ENCODE peak calls at places on chromosomes 13 and 19, in ten cellular contexts. One of them, this sample, is unnamed.

GRCh38 chr19:1076951-1077350 is 10.0 kb downstream of the ARHGAP45 start:
- DNase-seq in AG10803: no peak
- DNase-seq in upper lobe of right lung: peak; percentile 88
- DNase-seq in mesothelial cell of epicardium: no peak
- DNase-seq in heart right ventricle: peak; percentile 65
- DNase-seq in endodermal cell: no peak
- DNase-seq in cardiac muscle cell: no peak
- DNase-seq in RWPE1: peak; percentile 33
- DNase-seq in testis: no peak
- DNase-seq in CD8-positive, alpha-beta T cell: peak; percentile 91
- DNase-seq in this sample: no peak

GRCh38 chr19:31280266-31281006 is 68.8 kb downstream of the TSHZ3 start:
- DNase-seq in AG10803: no peak
- DNase-seq in upper lobe of right lung: peak; percentile 30
- DNase-seq in mesothelial cell of epicardium: no peak
- DNase-seq in heart right ventricle: no peak
- DNase-seq in endodermal cell: no peak
- DNase-seq in cardiac muscle cell: no peak
- DNase-seq in RWPE1: no peak
- DNase-seq in testis: no peak
- DNase-seq in CD8-positive, alpha-beta T cell: no peak
- DNase-seq in this sample: no peak

GRCh38 chr13:48928781-48929430 is 46.8 kb upstream of the FNDC3A start:
- DNase-seq in AG10803: no peak
- DNase-seq in upper lobe of right lung: no peak
- DNase-seq in mesothelial cell of epicardium: no peak
- DNase-seq in heart right ventricle: no peak
- DNase-seq in endodermal cell: no peak
- DNase-seq in cardiac muscle cell: no peak
- DNase-seq in RWPE1: no peak
- DNase-seq in testis: no peak
- DNase-seq in CD8-positive, alpha-beta T cell: no peak
- DNase-seq in this sample: no peak

GRCh38 chr13:78147905-78148304 is 229.3 kb upstream of the EDNRB start:
- DNase-seq in AG10803: peak; percentile 85
- DNase-seq in upper lobe of right lung: no peak
- DNase-seq in mesothelial cell of epicardium: no peak
- DNase-seq in heart right ventricle: no peak
- DNase-seq in endodermal cell: no peak
- DNase-seq in cardiac muscle cell: no peak
- DNase-seq in RWPE1: peak; percentile 11
- DNase-seq in testis: no peak
- DNase-seq in CD8-positive, alpha-beta T cell: no peak
- DNase-seq in this sample: peak; percentile 87

GRCh38 chr13:32669030-32669646 is 82.9 kb downstream of the PDS5B start:
- DNase-seq in AG10803: peak; percentile 61
- DNase-seq in upper lobe of right lung: no peak
- DNase-seq in mesothelial cell of epicardium: no peak
- DNase-seq in heart right ventricle: no peak
- DNase-seq in endodermal cell: no peak
- DNase-seq in cardiac muscle cell: peak; percentile 79
- DNase-seq in RWPE1: peak; percentile 11
- DNase-seq in testis: no peak
- DNase-seq in CD8-positive, alpha-beta T cell: peak; percentile 7
- DNase-seq in this sample: peak; percentile 73

GRCh38 chr19:45641274-45642105 is 2.3 kb upstream of the EML2 start:
- DNase-seq in AG10803: peak; percentile 48
- DNase-seq in upper lobe of right lung: peak; percentile 90
- DNase-seq in mesothelial cell of epicardium: peak; percentile 69
- DNase-seq in heart right ventricle: peak; percentile 74
- DNase-seq in endodermal cell: peak; percentile 97
- DNase-seq in cardiac muscle cell: peak; percentile 93
- DNase-seq in RWPE1: peak; percentile 96
- DNase-seq in testis: peak; percentile 74
- DNase-seq in CD8-positive, alpha-beta T cell: peak; percentile 53
- DNase-seq in this sample: peak; percentile 85

GRCh38 chr13:103222683-103223082 is 156.5 kb upstream of the SLC10A2 start:
- DNase-seq in AG10803: no peak
- DNase-seq in upper lobe of right lung: no peak
- DNase-seq in mesothelial cell of epicardium: no peak
- DNase-seq in heart right ventricle: no peak
- DNase-seq in endodermal cell: no peak
- DNase-seq in cardiac muscle cell: no peak
- DNase-seq in RWPE1: peak; percentile 25
- DNase-seq in testis: no peak
- DNase-seq in CD8-positive, alpha-beta T cell: no peak
- DNase-seq in this sample: no peak

GRCh38 chr19:19860756-19861390 is 4.8 kb upstream of the ZNF253 start:
- DNase-seq in AG10803: no peak
- DNase-seq in upper lobe of right lung: no peak
- DNase-seq in mesothelial cell of epicardium: peak; percentile 37
- DNase-seq in heart right ventricle: no peak
- DNase-seq in endodermal cell: peak; percentile 92
- DNase-seq in cardiac muscle cell: peak; percentile 86
- DNase-seq in RWPE1: no peak
- DNase-seq in testis: peak; percentile 88
- DNase-seq in CD8-positive, alpha-beta T cell: peak; percentile 57
- DNase-seq in this sample: no peak

GRCh38 chr13:95239293-95239692 is 62.0 kb downstream of the ABCC4 start:
- DNase-seq in AG10803: no peak
- DNase-seq in upper lobe of right lung: no peak
- DNase-seq in mesothelial cell of epicardium: no peak
- DNase-seq in heart right ventricle: no peak
- DNase-seq in endodermal cell: no peak
- DNase-seq in cardiac muscle cell: no peak
- DNase-seq in RWPE1: no peak
- DNase-seq in testis: no peak
- DNase-seq in CD8-positive, alpha-beta T cell: no peak
- DNase-seq in this sample: no peak

GRCh38 chr19:49097453-49098288 is 12.4 kb downstream of the SNRNP70 start:
- DNase-seq in AG10803: peak; percentile 66
- DNase-seq in upper lobe of right lung: no peak
- DNase-seq in mesothelial cell of epicardium: no peak
- DNase-seq in heart right ventricle: peak; percentile 55
- DNase-seq in endodermal cell: peak; percentile 95
- DNase-seq in cardiac muscle cell: peak; percentile 76
- DNase-seq in RWPE1: peak; percentile 59
- DNase-seq in testis: peak; percentile 76
- DNase-seq in CD8-positive, alpha-beta T cell: peak; percentile 74
- DNase-seq in this sample: peak; percentile 79

GRCh38 chr19:18339703-18340102 is 695 bp upstream of the PGPEP1 start:
- DNase-seq in AG10803: no peak
- DNase-seq in upper lobe of right lung: no peak
- DNase-seq in mesothelial cell of epicardium: no peak
- DNase-seq in heart right ventricle: no peak
- DNase-seq in endodermal cell: peak; percentile 89
- DNase-seq in cardiac muscle cell: no peak
- DNase-seq in RWPE1: no peak
- DNase-seq in testis: no peak
- DNase-seq in CD8-positive, alpha-beta T cell: no peak
- DNase-seq in this sample: no peak

GRCh38 chr19:6156033-6156432 is 20.6 kb downstream of the ACSBG2 start:
- DNase-seq in AG10803: no peak
- DNase-seq in upper lobe of right lung: no peak
- DNase-seq in mesothelial cell of epicardium: no peak
- DNase-seq in heart right ventricle: no peak
- DNase-seq in endodermal cell: no peak
- DNase-seq in cardiac muscle cell: no peak
- DNase-seq in RWPE1: no peak
- DNase-seq in testis: no peak
- DNase-seq in CD8-positive, alpha-beta T cell: no peak
- DNase-seq in this sample: no peak

GRCh38 chr13:26037302-26037701 is 14.5 kb downstream of the SHISA2 start:
- DNase-seq in AG10803: no peak
- DNase-seq in upper lobe of right lung: no peak
- DNase-seq in mesothelial cell of epicardium: no peak
- DNase-seq in heart right ventricle: no peak
- DNase-seq in endodermal cell: peak; percentile 94
- DNase-seq in cardiac muscle cell: no peak
- DNase-seq in RWPE1: no peak
- DNase-seq in testis: peak; percentile 71
- DNase-seq in CD8-positive, alpha-beta T cell: peak; percentile 36
- DNase-seq in this sample: peak; percentile 28

GRCh38 chr19:16922592-16922934 is 33.8 kb downstream of the F2RL3 start:
- DNase-seq in AG10803: no peak
- DNase-seq in upper lobe of right lung: no peak
- DNase-seq in mesothelial cell of epicardium: no peak
- DNase-seq in heart right ventricle: no peak
- DNase-seq in endodermal cell: no peak
- DNase-seq in cardiac muscle cell: no peak
- DNase-seq in RWPE1: no peak
- DNase-seq in testis: no peak
- DNase-seq in CD8-positive, alpha-beta T cell: no peak
- DNase-seq in this sample: no peak

GRCh38 chr19:38696733-38697055 is 47.6 kb downstream of the CAPN12 start:
- DNase-seq in AG10803: no peak
- DNase-seq in upper lobe of right lung: no peak
- DNase-seq in mesothelial cell of epicardium: no peak
- DNase-seq in heart right ventricle: no peak
- DNase-seq in endodermal cell: no peak
- DNase-seq in cardiac muscle cell: no peak
- DNase-seq in RWPE1: no peak
- DNase-seq in testis: no peak
- DNase-seq in CD8-positive, alpha-beta T cell: no peak
- DNase-seq in this sample: no peak

DNA sequence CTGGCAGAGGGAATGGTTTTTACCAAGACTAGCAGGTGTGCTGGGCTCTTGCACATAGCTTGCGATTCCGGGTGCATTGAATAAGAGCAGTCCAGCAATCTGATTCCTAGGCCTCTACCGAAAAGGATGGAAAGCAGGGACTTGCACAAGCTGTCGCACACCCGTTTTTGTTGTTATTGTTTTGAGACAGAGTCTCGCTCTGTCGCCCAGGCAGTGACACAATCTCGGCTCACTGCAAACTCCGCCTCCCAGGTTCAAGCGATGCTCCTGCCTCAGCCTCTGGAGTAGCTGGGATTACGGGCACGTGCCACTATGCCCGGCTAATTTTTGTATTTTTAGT is 5.5 kb downstream of the EBI3 start:
- DNase-seq in AG10803: no peak
- DNase-seq in upper lobe of right lung: no peak
- DNase-seq in mesothelial cell of epicardium: no peak
- DNase-seq in heart right ventricle: no peak
- DNase-seq in endodermal cell: no peak
- DNase-seq in cardiac muscle cell: no peak
- DNase-seq in RWPE1: no peak
- DNase-seq in testis: no peak
- DNase-seq in CD8-positive, alpha-beta T cell: no peak
- DNase-seq in this sample: no peak
- TF ChIP-seq CTCF in AG10803: no peak
- TF ChIP-seq CTCF in upper lobe of right lung: no peak
- TF ChIP-seq CTCF in mesothelial cell of epicardium: no peak
- TF ChIP-seq CTCF in heart right ventricle: no peak
- TF ChIP-seq CTCF in endodermal cell: no peak
- TF ChIP-seq CTCF in cardiac muscle cell: no peak
- TF ChIP-seq CTCF in RWPE1: no peak
- TF ChIP-seq CTCF in testis: no peak
- TF ChIP-seq CTCF in CD8-positive, alpha-beta T cell: no peak
- TF ChIP-seq CTCF in this sample: no peak

DNA sequence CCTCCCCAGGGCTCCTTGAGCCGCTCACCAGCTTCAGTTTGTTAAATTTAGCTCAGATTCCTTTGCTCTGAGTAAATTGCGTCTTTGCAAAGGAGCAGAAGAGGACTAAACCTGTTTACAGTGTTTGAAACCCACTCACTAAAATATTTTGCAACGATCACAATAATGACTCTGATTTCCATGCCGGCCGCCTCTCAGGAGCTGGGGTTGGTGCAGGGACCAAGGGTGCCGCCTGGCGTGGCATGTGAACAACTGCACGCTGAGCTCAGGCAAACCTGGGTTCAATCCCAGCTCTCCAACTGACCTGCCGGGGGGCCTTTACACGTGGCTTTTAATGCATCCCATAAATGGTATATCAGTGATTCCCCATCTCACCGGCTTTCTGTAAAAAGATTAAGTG is 68.7 kb upstream of the CACNA1A start:
- DNase-seq in AG10803: peak; percentile 50
- DNase-seq in upper lobe of right lung: no peak
- DNase-seq in mesothelial cell of epicardium: no peak
- DNase-seq in heart right ventricle: no peak
- DNase-seq in endodermal cell: peak; percentile 60
- DNase-seq in cardiac muscle cell: peak; percentile 45
- DNase-seq in RWPE1: peak; percentile 31
- DNase-seq in testis: no peak
- DNase-seq in CD8-positive, alpha-beta T cell: no peak
- DNase-seq in this sample: no peak
- TF ChIP-seq CTCF in AG10803: peak; percentile 63
- TF ChIP-seq CTCF in upper lobe of right lung: no peak
- TF ChIP-seq CTCF in mesothelial cell of epicardium: no peak
- TF ChIP-seq CTCF in heart right ventricle: no peak
- TF ChIP-seq CTCF in endodermal cell: peak; percentile 67
- TF ChIP-seq CTCF in cardiac muscle cell: peak; percentile 48
- TF ChIP-seq CTCF in RWPE1: peak; percentile 32
- TF ChIP-seq CTCF in testis: no peak
- TF ChIP-seq CTCF in CD8-positive, alpha-beta T cell: no peak
- TF ChIP-seq CTCF in this sample: peak; percentile 45

DNA sequence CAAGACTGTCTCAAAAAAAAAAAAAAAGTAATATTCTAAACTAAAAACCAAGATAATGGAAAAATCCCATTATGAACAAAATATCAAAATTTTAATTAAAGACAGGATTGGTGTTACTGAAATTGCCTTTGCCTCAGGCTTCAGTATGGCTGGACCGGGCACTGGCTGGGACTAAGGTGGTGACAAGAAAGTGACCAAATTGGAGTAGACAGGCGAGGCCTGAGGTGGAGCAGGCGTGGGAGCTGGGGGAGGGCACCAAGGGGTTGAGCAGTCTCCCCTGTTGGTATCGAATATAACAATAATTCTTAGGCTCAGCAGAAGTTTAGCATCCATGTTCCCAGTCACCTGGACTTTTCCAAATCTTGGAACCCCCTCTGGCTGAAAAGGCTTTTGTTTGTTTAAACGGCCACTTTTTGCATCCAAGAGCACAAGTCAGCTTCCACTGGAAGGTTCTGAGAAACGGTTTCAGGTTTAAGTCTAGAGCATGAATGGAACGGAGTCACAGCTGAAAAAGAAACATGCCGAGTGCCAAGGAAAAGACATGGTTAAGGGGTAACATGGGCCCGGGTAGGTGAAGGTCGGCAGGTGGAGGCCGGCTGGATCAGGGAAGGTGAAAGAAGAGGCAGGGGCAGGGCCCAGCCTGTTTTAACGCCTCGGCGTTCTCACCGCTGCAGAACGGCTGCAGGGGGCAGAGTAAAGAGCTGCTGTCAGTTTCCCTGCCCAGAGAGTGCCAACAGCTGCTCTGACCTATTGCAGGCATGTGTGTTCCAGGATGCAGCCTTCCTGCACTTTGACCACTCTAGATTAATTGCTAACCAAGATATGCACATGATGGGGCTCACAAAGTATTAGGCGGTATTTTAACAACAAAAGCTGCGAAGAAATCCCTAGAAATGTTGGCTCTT is 104.4 kb downstream of the TM9SF2 start:
- DNase-seq in AG10803: peak; percentile 22
- DNase-seq in upper lobe of right lung: peak; percentile 72
- DNase-seq in mesothelial cell of epicardium: no peak
- DNase-seq in heart right ventricle: peak; percentile 43
- DNase-seq in endodermal cell: peak; percentile 84
- DNase-seq in cardiac muscle cell: peak; percentile 52
- DNase-seq in RWPE1: peak; percentile 30
- DNase-seq in testis: peak; percentile 61
- DNase-seq in CD8-positive, alpha-beta T cell: peak; percentile 52
- DNase-seq in this sample: peak; percentile 43
- TF ChIP-seq CTCF in AG10803: peak; percentile 37
- TF ChIP-seq CTCF in upper lobe of right lung: peak; percentile 33
- TF ChIP-seq CTCF in mesothelial cell of epicardium: no peak
- TF ChIP-seq CTCF in heart right ventricle: no peak
- TF ChIP-seq CTCF in endodermal cell: peak; percentile 59
- TF ChIP-seq CTCF in cardiac muscle cell: peak; percentile 12
- TF ChIP-seq CTCF in RWPE1: no peak
- TF ChIP-seq CTCF in testis: no peak
- TF ChIP-seq CTCF in CD8-positive, alpha-beta T cell: no peak
- TF ChIP-seq CTCF in this sample: peak; percentile 11

GRCh38 chr19:58518261-58519086 is 1.1 kb downstream of the ZBTB45 start:
- DNase-seq in AG10803: no peak
- DNase-seq in upper lobe of right lung: no peak
- DNase-seq in mesothelial cell of epicardium: no peak
- DNase-seq in heart right ventricle: no peak
- DNase-seq in endodermal cell: no peak
- DNase-seq in cardiac muscle cell: no peak
- DNase-seq in RWPE1: no peak
- DNase-seq in testis: no peak
- DNase-seq in CD8-positive, alpha-beta T cell: no peak
- DNase-seq in this sample: peak; percentile 7
- TF ChIP-seq CTCF in AG10803: no peak
- TF ChIP-seq CTCF in upper lobe of right lung: no peak
- TF ChIP-seq CTCF in mesothelial cell of epicardium: no peak
- TF ChIP-seq CTCF in heart right ventricle: no peak
- TF ChIP-seq CTCF in endodermal cell: no peak
- TF ChIP-seq CTCF in cardiac muscle cell: no peak
- TF ChIP-seq CTCF in RWPE1: no peak
- TF ChIP-seq CTCF in testis: no peak
- TF ChIP-seq CTCF in CD8-positive, alpha-beta T cell: no peak
- TF ChIP-seq CTCF in this sample: no peak